ENCODE peak calls at places on chromosomes 3 and 15, in four cellular contexts. F is CD4-positive, alpha-beta T cell; I is Calu3; X is RWPE2. Q is an unnamed sample.
A peak's percentile ranks its signal among the peaks of the same experiment; 100 is the strongest.

GRCh38 chr3:65811917-65812316 is 226.8 kb downstream of the MAGI1 start:
- DNase-seq in F (no peak), I (no peak), X (no peak), Q (no peak)

GRCh38 chr3:151580592-151580991 is 119.7 kb upstream of the IGSF10 start:
- DNase-seq in F (no peak), I (no peak), X (no peak), Q (no peak)

GRCh38 chr15:27958911-27959598 is 140.1 kb downstream of the OCA2 start:
- DNase-seq in F (no peak), I (no peak), X (no peak), Q (no peak)

GRCh38 chr3:37307321-37307720 is 132.9 kb upstream of the LRRFIP2 start:
- DNase-seq in F (no peak), I (no peak), X (no peak), Q (no peak)

GRCh38 chr15:62717496-62717895 is 325.1 kb upstream of the TPM1 start:
- DNase-seq in F (no peak), I (no peak), X (no peak), Q (no peak)

GRCh38 chr15:44033894-44034293 is 161.2 kb downstream of the FRMD5 start:
- DNase-seq in F (no peak), I (peak; percentile 50), X (no peak), Q (no peak)

GRCh38 chr3:109337393-109337792 is at the start of gene DPPA4:
- DNase-seq in F (no peak), I (no peak), X (no peak), Q (no peak)

GRCh38 chr3:72593881-72594397 is 254.3 kb downstream of the SHQ1 start:
- DNase-seq in F (no peak), I (no peak), X (no peak), Q (no peak)

GRCh38 chr15:79816565-79816964 is 80.2 kb downstream of the MTHFS start:
- DNase-seq in F (no peak), I (no peak), X (no peak), Q (no peak)

GRCh38 chr15:83565553-83566159 is 88.3 kb upstream of the ADAMTSL3 start:
- DNase-seq in F (no peak), I (peak; percentile 34), X (no peak), Q (no peak)

GRCh38 chr15:60740787-60741354 is 261.9 kb upstream of the ICE2 start:
- DNase-seq in F (no peak), I (no peak), X (no peak), Q (no peak)

GRCh38 chr3:4493931-4494806 is 1.0 kb downstream of the ITPR1 start:
- DNase-seq in F (no peak), I (no peak), X (no peak), Q (no peak)

GRCh38 chr15:99443768-99444446 is 121.9 kb upstream of the MEF2A start:
- DNase-seq in F (no peak), I (no peak), X (no peak), Q (peak; percentile 20)

GRCh38 chr3:12750658-12751071 is 8.4 kb downstream of the TMEM40 start:
- DNase-seq in F (no peak), I (no peak), X (no peak), Q (no peak)

GRCh38 chr3:137738710-137739109 is 25.4 kb upstream of the SOX14 start:
- DNase-seq in F (no peak), I (no peak), X (no peak), Q (no peak)

GRCh38 chr3:52070724-52071621 is 14.6 kb upstream of the DUSP7 start:
- DNase-seq in F (no peak), I (no peak), X (no peak), Q (no peak)

GRCh38 chr3:125280966-125281365 is 68.4 kb upstream of the SLC12A8 start:
- DNase-seq in F (no peak), I (peak; percentile 6), X (no peak), Q (no peak)

DNA sequence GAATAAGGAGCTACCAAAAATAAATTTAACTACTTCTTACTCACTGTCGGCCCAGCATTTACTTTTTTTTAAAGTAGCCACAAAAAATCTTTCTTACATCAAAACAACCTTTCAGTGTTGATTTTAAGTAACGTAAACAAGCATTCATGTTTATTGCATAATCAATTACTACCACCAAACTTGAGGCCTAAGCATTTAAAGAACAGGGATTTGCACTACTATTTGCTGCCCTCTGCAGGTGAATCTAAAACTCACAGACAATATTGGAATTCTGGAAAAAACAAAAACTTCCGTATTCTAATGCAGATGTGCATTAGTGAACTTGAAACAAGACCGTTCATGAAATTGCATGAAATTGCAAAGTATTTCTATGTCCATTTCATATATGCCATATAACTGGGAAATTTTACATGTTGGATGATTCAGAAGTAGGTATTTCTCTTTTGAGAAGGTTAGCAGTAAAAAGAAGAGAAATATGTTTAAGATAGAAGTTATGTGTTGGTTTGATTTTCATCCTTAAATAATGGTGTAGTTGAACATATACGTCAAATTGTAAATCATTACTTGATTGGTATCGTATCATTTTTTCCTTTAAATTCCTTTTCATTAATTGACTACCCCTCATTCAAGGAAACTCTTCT is 55.6 kb downstream of the CGGBP1 start:
- DNase-seq in F (no peak), I (peak; percentile 50), X (no peak), Q (no peak)
- TF ChIP-seq CTCF in F (peak; percentile 88), I (peak; percentile 62), X (peak; percentile 86), Q (no peak)

GRCh38 chr3:61563614-61564404 is 2.4 kb downstream of the PTPRG start:
- DNase-seq in F (no peak), I (no peak), X (no peak), Q (no peak)

GRCh38 chr3:61562810-61563613 is 1.6 kb downstream of the PTPRG start:
- DNase-seq in F (no peak), I (no peak), X (no peak), Q (no peak)

GRCh38 chr3:61565569-61565968 is 4.2 kb downstream of the PTPRG start:
- DNase-seq in F (no peak), I (no peak), X (no peak), Q (no peak)

GRCh38 chr3:61562042-61562809 is 855 bp downstream of the PTPRG start:
- DNase-seq in F (no peak), I (no peak), X (no peak), Q (no peak)

GRCh38 chr3:61564405-61565059 is 3.2 kb downstream of the PTPRG start:
- DNase-seq in F (no peak), I (peak; percentile 6), X (no peak), Q (peak; percentile 33)
- TF ChIP-seq CTCF in F (no peak), I (no peak), X (peak; percentile 44), Q (no peak)

GRCh38 chr3:144771401-144771870 is 799.8 kb downstream of the DIPK2A start:
- DNase-seq in F (no peak), I (no peak), X (no peak), Q (no peak)

GRCh38 chr3:144772372-144772771 is 800.7 kb downstream of the DIPK2A start:
- DNase-seq in F (no peak), I (no peak), X (no peak), Q (no peak)

GRCh38 chr3:144773344-144773743 is 801.7 kb downstream of the DIPK2A start:
- DNase-seq in F (no peak), I (no peak), X (no peak), Q (no peak)

GRCh38 chr3:144770291-144770690 is 798.7 kb downstream of the DIPK2A start:
- DNase-seq in F (no peak), I (no peak), X (no peak), Q (no peak)

GRCh38 chr3:144770813-144771400 is 799.3 kb downstream of the DIPK2A start:
- DNase-seq in F (no peak), I (peak; percentile 55), X (no peak), Q (no peak)
- TF ChIP-seq CTCF in F (no peak), I (no peak), X (peak; percentile 36), Q (no peak)

GRCh38 chr15:34708422-34708821 is 46.4 kb downstream of the GJD2 start:
- DNase-seq in F (no peak), I (no peak), X (no peak), Q (no peak)
- TF ChIP-seq CTCF in F (no peak), I (peak; percentile 19), X (peak; percentile 99), Q (no peak)

DNA sequence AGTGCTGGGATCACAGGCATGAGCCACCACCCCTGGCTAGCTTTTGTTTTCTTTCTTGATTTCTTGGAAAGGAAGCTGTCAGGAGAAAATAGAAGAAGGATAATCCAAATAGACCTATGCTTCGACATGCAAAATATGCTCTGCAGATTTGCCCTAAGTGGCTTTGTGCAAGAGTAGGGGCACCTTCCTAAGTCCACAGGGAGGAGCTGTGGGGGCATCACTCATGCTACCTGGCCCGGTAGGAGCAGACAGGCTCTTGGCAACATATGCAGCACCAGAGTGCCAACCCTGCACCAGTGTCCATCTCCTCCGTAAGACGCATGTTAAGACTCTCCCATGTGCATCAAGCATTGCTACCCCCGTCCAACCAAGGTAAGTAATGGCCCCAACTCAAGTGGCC is 190.7 kb upstream of the UBE2E1 start:
- DNase-seq in F (no peak), I (no peak), X (no peak), Q (no peak)
- TF ChIP-seq CTCF in F (no peak), I (no peak), X (no peak), Q (no peak)

GRCh38 chr3:155327430-155327829 is 33.9 kb upstream of the STRIT1 start:
- DNase-seq in F (no peak), I (no peak), X (no peak), Q (no peak)

GRCh38 chr3:155325263-155325835 is 31.9 kb upstream of the STRIT1 start:
- DNase-seq in F (no peak), I (no peak), X (no peak), Q (no peak)

GRCh38 chr3:155323063-155323666 is 29.7 kb upstream of the STRIT1 start:
- DNase-seq in F (no peak), I (peak; percentile 71), X (no peak), Q (no peak)

GRCh38 chr3:155326901-155327300 is 33.4 kb upstream of the STRIT1 start:
- DNase-seq in F (no peak), I (no peak), X (no peak), Q (no peak)

DNA sequence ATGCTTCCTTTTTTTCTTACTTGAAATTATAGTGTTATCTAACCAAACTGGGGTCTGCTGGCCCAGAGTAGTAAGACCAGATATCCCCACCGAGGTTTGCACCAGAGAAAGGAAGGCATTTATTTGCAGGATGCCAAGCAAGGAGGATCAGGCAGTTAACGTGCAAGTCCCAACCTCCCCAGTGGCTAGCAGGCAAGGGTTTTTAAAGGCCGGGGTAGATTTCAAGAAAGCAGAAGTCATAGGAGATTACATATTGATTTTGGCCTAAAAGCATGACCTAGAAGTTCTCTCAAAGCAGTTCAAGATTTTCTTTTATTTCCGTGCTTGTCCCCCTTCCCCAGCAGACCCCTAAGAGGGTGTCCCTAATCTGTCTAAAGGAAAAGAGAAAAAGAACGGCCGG is 32.8 kb upstream of the STRIT1 start:
- DNase-seq in F (no peak), I (no peak), X (no peak), Q (no peak)
- TF ChIP-seq CTCF in F (no peak), I (no peak), X (no peak), Q (no peak)

GRCh38 chr3:98185180-98185579 is 18.7 kb downstream of the OR5H15 start:
- DNase-seq in F (no peak), I (no peak), X (no peak), Q (no peak)
- TF ChIP-seq CTCF in F (no peak), I (no peak), X (peak; percentile 23), Q (no peak)

GRCh38 chr3:142595951-142596725 is at the start of gene PLS1:
- DNase-seq in F (peak; percentile 77), I (peak; percentile 99), X (peak; percentile 73), Q (peak; percentile 31)
- TF ChIP-seq CTCF in F (no peak), I (no peak), X (no peak), Q (no peak)

GRCh38 chr3:22908974-22909507 is 294.1 kb upstream of the UBE2E2 start:
- DNase-seq in F (no peak), I (no peak), X (no peak), Q (no peak)
- TF ChIP-seq CTCF in F (no peak), I (no peak), X (no peak), Q (no peak)